ENCODE peak calls at places on chromosomes 3 and 15, in eight cellular contexts. B is testis; T is lung; U is stimulated activated CD8-positive, alpha-beta memory T cell treated with anti-CD3 and anti-CD28 coated beads, Interleukin-7, amount 100 ng/mL, for 24 hours; I is left ventricle myocardium superior; N is HTR-8/SVneo; C is T-helper 2 cell; V is Caco-2. Y is an unnamed sample.

GRCh38 chr15:29337156-29337959 is 67.7 kb upstream of the NSMCE3 start:
- DNase-seq in C (no peak), B (peak), T (no peak), U (no peak), V (no peak), I (no peak), N (no peak), Y (no peak)

GRCh38 chr3:169165196-169166159 is 498.0 kb downstream of the MECOM start:
- DNase-seq in U (no peak), V (no peak), C (no peak), B (no peak), N (no peak), T (no peak), I (no peak), Y (no peak)

GRCh38 chr15:95923797-95924196 is 406.7 kb upstream of the NR2F2 start:
- DNase-seq in I (no peak), T (no peak), N (no peak), C (no peak), B (no peak), U (no peak), V (no peak), Y (no peak)

GRCh38 chr3:186268616-186269448 is 93.2 kb downstream of the DGKG start:
- DNase-seq in N (no peak), T (no peak), C (no peak), I (no peak), U (no peak), V (peak), B (no peak), Y (no peak)

GRCh38 chr15:39934415-39935044 is 615 bp downstream of the EIF2AK4 start:
- DNase-seq in V (no peak), C (no peak), B (no peak), I (no peak), U (no peak), N (no peak), T (no peak), Y (no peak)

GRCh38 chr3:168545591-168545990 is 449.9 kb upstream of the GOLIM4 start:
- DNase-seq in V (no peak), N (no peak), I (peak), T (no peak), U (no peak), B (no peak), C (no peak), Y (no peak)

GRCh38 chr3:57755368-57756021 is 614 bp upstream of the SLMAP start:
- DNase-seq in B (peak), U (no peak), I (peak), T (no peak), V (peak), N (peak), C (no peak), Y (no peak)

GRCh38 chr3:186277268-186277909 is 84.6 kb downstream of the DGKG start:
- DNase-seq in C (no peak), V (no peak), I (no peak), N (peak), B (peak), U (no peak), T (no peak), Y (no peak)

GRCh38 chr3:83928391-83928790 is 1030.4 kb upstream of the CADM2 start:
- DNase-seq in I (no peak), T (no peak), U (no peak), B (peak), C (no peak), N (no peak), V (no peak), Y (no peak)